ENCODE peak calls at places on chromosomes 1 and 21, in four cellular contexts. One of them, this sample, is unnamed.

GRCh38 chr1:182114627-182115023 is 53.1 kb upstream of the ZNF648 start:
- DNase-seq in transverse colon: no peak
- DNase-seq in astrocyte of the spinal cord: no peak
- DNase-seq in tibial nerve: no peak
- DNase-seq in this sample: no peak

GRCh38 chr1:7252411-7253117 is 467.3 kb downstream of the CAMTA1 start:
- DNase-seq in transverse colon: no peak
- DNase-seq in astrocyte of the spinal cord: no peak
- DNase-seq in tibial nerve: no peak
- DNase-seq in this sample: no peak

GRCh38 chr1:36755313-36756230 is 272.9 kb upstream of the CSF3R start:
- DNase-seq in transverse colon: no peak
- DNase-seq in astrocyte of the spinal cord: no peak
- DNase-seq in tibial nerve: no peak
- DNase-seq in this sample: no peak

GRCh38 chr1:197156692-197157091 is 10.2 kb upstream of the ASPM start:
- DNase-seq in transverse colon: no peak
- DNase-seq in astrocyte of the spinal cord: no peak
- DNase-seq in tibial nerve: no peak
- DNase-seq in this sample: no peak

GRCh38 chr1:42340093-42340492 is 5.1 kb upstream of the FOXJ3 start:
- DNase-seq in transverse colon: peak; percentile 30
- DNase-seq in astrocyte of the spinal cord: peak; percentile 24
- DNase-seq in tibial nerve: no peak
- DNase-seq in this sample: peak; percentile 21

GRCh38 chr21:20639026-20639425 is 359.2 kb upstream of the NCAM2 start:
- DNase-seq in transverse colon: no peak
- DNase-seq in astrocyte of the spinal cord: peak; percentile 15
- DNase-seq in tibial nerve: no peak
- DNase-seq in this sample: peak; percentile 16

GRCh38 chr1:44660176-44660575 is 14.1 kb downstream of the TMEM53 start:
- DNase-seq in transverse colon: peak; percentile 48
- DNase-seq in astrocyte of the spinal cord: peak; percentile 16
- DNase-seq in tibial nerve: no peak
- DNase-seq in this sample: no peak

GRCh38 chr21:45467221-45467779 is 62.3 kb downstream of the COL18A1 start:
- DNase-seq in transverse colon: no peak
- DNase-seq in astrocyte of the spinal cord: no peak
- DNase-seq in tibial nerve: no peak
- DNase-seq in this sample: no peak

GRCh38 chr1:225776294-225776693 is 1.3 kb upstream of the SRP9 start:
- DNase-seq in transverse colon: no peak
- DNase-seq in astrocyte of the spinal cord: no peak
- DNase-seq in tibial nerve: no peak
- DNase-seq in this sample: no peak

GRCh38 chr1:225777058-225777582 is 506 bp upstream of the SRP9 start:
- DNase-seq in transverse colon: peak; percentile 25
- DNase-seq in astrocyte of the spinal cord: no peak
- DNase-seq in tibial nerve: no peak
- DNase-seq in this sample: no peak

GRCh38 chr1:225778412-225778669 is 715 bp downstream of the SRP9 start:
- DNase-seq in transverse colon: no peak
- DNase-seq in astrocyte of the spinal cord: no peak
- DNase-seq in tibial nerve: no peak
- DNase-seq in this sample: no peak

GRCh38 chr1:225780134-225780533 is 2.5 kb downstream of the SRP9 start:
- DNase-seq in transverse colon: no peak
- DNase-seq in astrocyte of the spinal cord: no peak
- DNase-seq in tibial nerve: no peak
- DNase-seq in this sample: no peak

GRCh38 chr1:225777583-225778411 is at the start of gene SRP9:
- DNase-seq in transverse colon: peak; percentile 99
- DNase-seq in astrocyte of the spinal cord: peak; percentile 98
- DNase-seq in tibial nerve: peak; percentile 97
- DNase-seq in this sample: peak; percentile 97
- H3K4me3 ChIP-seq in transverse colon: peak within 1 kb of the TSS; percentile 77
- H3K4me3 ChIP-seq in astrocyte of the spinal cord: peak within 1 kb of the TSS; percentile 68
- H3K4me3 ChIP-seq in tibial nerve: peak within 1 kb of the TSS; percentile 85
- H3K4me3 ChIP-seq in this sample: peak within 1 kb of the TSS; percentile 97

GRCh38 chr21:31780944-31781343 is 49.0 kb upstream of the SCAF4 start:
- DNase-seq in transverse colon: no peak
- DNase-seq in astrocyte of the spinal cord: no peak
- DNase-seq in tibial nerve: no peak
- DNase-seq in this sample: no peak

GRCh38 chr21:31788581-31788980 is 56.7 kb upstream of the SCAF4 start:
- DNase-seq in transverse colon: no peak
- DNase-seq in astrocyte of the spinal cord: no peak
- DNase-seq in tibial nerve: no peak
- DNase-seq in this sample: no peak

GRCh38 chr21:31781737-31782136 is 49.8 kb upstream of the SCAF4 start:
- DNase-seq in transverse colon: no peak
- DNase-seq in astrocyte of the spinal cord: peak; percentile 54
- DNase-seq in tibial nerve: peak; percentile 85
- DNase-seq in this sample: peak; percentile 83

DNA sequence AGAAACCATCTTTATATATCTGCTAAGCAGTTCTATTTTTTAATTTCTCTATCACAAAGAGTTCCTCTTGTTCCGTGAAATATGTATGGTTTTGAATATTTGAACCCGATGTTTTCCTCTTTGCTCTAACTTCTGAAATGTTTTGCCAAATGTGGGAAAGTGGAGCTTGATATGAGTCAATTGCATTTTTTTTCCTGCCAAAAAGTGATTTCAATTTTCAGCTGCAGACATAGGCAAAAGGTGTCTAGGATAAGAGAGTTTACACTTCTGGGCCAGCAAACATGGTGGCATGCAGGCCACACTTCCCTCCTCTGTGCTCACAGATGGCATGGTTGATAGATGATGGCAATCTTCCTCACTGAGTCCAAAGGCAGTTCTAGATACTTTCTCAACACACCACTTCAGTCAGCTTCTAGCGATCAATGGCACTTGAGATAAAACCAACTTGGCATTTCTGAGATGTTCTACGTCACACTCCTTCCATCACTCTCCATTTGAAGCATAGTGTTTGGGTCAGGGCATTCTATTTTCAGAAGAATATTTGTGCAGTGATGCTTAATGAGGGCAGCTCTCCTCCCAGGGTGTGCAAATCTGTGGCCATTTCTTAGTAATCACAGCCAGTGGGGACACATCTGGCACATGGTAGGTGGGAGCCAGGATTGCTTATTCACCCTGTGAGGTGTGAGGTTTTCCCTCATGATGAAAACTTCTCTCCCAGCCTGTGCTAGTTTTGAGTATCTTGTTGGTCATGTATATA is 54.4 kb upstream of the SCAF4 start:
- DNase-seq in transverse colon: no peak
- DNase-seq in astrocyte of the spinal cord: no peak
- DNase-seq in tibial nerve: no peak
- DNase-seq in this sample: no peak
- TF ChIP-seq CTCF in transverse colon: no peak
- TF ChIP-seq CTCF in astrocyte of the spinal cord: no peak
- TF ChIP-seq CTCF in tibial nerve: no peak
- TF ChIP-seq CTCF in this sample: no peak

DNA sequence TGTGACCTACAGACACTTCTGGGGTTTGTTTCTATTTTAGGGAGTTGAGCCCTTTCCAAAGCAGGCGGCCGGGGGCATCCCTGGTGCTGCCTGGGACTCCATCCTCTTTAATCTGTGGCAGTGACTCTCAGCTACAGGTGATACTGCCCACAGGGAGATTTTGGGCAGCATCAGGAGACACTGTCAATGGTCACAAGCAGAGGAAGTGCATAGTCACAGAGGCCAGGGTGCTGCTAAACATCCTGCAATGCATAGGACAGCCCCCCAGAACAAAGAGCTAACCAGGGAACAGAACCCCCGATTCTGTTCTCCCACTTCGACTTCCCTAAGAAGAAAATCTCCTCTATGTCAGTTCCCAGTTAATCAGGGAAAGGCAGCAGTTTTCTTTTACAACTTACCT is 66.2 kb downstream of the TEX35 start:
- DNase-seq in transverse colon: no peak
- DNase-seq in astrocyte of the spinal cord: no peak
- DNase-seq in tibial nerve: no peak
- DNase-seq in this sample: no peak
- H3K4me3 ChIP-seq in transverse colon: no peak overlapping the region
- H3K4me3 ChIP-seq in astrocyte of the spinal cord: no peak overlapping the region
- H3K4me3 ChIP-seq in tibial nerve: no peak overlapping the region
- H3K4me3 ChIP-seq in this sample: no peak overlapping the region

GRCh38 chr1:38014171-38014570 is 1.6 kb downstream of the UTP11 start:
- DNase-seq in transverse colon: no peak
- DNase-seq in astrocyte of the spinal cord: no peak
- DNase-seq in tibial nerve: no peak
- DNase-seq in this sample: no peak
- TF ChIP-seq CTCF in transverse colon: no peak
- TF ChIP-seq CTCF in astrocyte of the spinal cord: no peak
- TF ChIP-seq CTCF in tibial nerve: no peak
- TF ChIP-seq CTCF in this sample: peak; percentile 29

DNA sequence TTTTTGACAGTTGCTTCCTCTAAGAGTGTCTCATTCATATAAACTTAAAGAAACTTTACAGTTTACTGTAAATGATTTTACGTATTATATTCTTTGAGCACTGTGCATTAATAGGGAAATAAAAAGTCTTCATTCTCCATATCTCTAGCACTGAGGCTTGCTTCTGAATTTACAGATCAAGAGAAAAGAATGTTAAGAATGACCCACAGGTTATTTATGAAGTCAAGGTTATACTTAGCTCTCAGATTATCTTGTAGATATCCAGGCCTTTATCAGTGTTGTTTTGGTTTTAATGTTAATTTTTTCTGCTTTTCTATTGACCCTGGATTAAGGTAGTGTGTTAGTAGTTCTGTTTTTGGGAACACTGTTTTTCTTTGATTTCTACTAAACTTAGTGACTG is 91.4 kb downstream of the GPR161 start:
- DNase-seq in transverse colon: no peak
- DNase-seq in astrocyte of the spinal cord: no peak
- DNase-seq in tibial nerve: no peak
- DNase-seq in this sample: no peak
- H3K4me3 ChIP-seq in transverse colon: no peak overlapping the region
- H3K4me3 ChIP-seq in astrocyte of the spinal cord: no peak overlapping the region
- H3K4me3 ChIP-seq in tibial nerve: no peak overlapping the region
- H3K4me3 ChIP-seq in this sample: no peak overlapping the region

GRCh38 chr1:101314244-101314643 is 77.4 kb downstream of the S1PR1 start:
- DNase-seq in transverse colon: no peak
- DNase-seq in astrocyte of the spinal cord: peak; percentile 25
- DNase-seq in tibial nerve: no peak
- DNase-seq in this sample: peak; percentile 76

GRCh38 chr1:101312192-101312591 is 75.4 kb downstream of the S1PR1 start:
- DNase-seq in transverse colon: no peak
- DNase-seq in astrocyte of the spinal cord: no peak
- DNase-seq in tibial nerve: no peak
- DNase-seq in this sample: no peak

GRCh38 chr1:101316276-101316675 is 79.5 kb downstream of the S1PR1 start:
- DNase-seq in transverse colon: no peak
- DNase-seq in astrocyte of the spinal cord: no peak
- DNase-seq in tibial nerve: no peak
- DNase-seq in this sample: no peak

GRCh38 chr1:101316801-101317200 is 80.0 kb downstream of the S1PR1 start:
- DNase-seq in transverse colon: no peak
- DNase-seq in astrocyte of the spinal cord: no peak
- DNase-seq in tibial nerve: no peak
- DNase-seq in this sample: no peak

DNA sequence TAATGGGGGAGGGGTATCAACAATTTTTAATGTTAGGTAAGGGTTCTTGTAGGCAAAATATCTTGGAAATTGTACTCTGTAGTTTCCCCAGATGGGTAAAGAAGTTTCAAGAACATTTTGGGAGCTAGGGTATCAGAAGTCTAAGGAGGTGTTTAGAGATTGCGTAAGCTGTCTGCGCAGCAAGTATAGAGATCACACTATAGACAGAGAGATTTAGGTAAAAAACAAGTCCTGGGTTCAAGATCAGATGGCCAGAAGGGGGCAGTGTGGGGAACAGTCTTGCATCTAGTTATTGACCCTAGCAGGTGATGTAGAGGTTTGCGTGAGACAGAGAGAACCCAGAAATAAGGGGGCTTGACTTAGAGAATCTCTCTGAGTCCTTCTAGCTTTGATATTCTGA is 80.8 kb downstream of the S1PR1 start:
- DNase-seq in transverse colon: no peak
- DNase-seq in astrocyte of the spinal cord: no peak
- DNase-seq in tibial nerve: no peak
- DNase-seq in this sample: no peak
- TF ChIP-seq CTCF in transverse colon: no peak
- TF ChIP-seq CTCF in astrocyte of the spinal cord: no peak
- TF ChIP-seq CTCF in tibial nerve: no peak
- TF ChIP-seq CTCF in this sample: no peak

DNA sequence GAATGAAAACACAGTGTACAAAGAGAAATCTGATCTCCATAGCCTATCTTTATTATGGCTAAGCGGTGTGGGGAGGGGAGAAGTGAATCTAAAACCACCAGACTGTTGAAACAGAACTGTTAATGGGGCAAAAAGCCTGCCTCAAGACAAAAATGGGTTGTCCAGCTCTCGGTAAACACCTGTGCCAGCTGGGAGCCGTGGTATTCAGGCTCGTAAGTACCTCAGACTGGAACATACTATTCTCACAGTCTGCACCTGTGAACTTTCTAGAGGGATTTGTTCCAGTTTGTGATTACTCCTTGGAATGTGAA is 42.7 kb upstream of the ATP1A1 start:
- DNase-seq in transverse colon: no peak
- DNase-seq in astrocyte of the spinal cord: no peak
- DNase-seq in tibial nerve: no peak
- DNase-seq in this sample: no peak
- H3K4me3 ChIP-seq in transverse colon: no peak overlapping the region
- H3K4me3 ChIP-seq in astrocyte of the spinal cord: no peak overlapping the region
- H3K4me3 ChIP-seq in tibial nerve: no peak overlapping the region
- H3K4me3 ChIP-seq in this sample: no peak overlapping the region

DNA sequence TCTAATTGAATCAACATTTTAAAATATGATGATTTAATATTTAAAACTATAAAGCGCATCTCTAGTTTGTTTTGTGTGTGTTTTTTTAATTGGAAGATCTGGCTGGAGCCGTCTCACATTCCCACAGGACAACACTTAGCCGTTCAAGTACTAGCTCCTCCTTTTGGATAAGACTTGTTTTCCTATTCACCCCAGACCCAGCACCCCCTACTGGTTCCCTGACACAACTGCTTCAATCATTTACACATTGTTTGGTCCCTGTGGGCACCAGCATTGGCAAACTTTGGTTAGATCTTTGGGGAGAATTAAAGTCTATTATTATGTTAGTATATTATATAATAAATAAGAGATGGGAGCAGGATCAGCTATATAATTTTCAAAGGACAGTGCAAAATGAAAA is 34.5 kb downstream of the TYW3 start:
- DNase-seq in transverse colon: no peak
- DNase-seq in astrocyte of the spinal cord: no peak
- DNase-seq in tibial nerve: no peak
- DNase-seq in this sample: peak; percentile 55
- TF ChIP-seq CTCF in transverse colon: no peak
- TF ChIP-seq CTCF in astrocyte of the spinal cord: no peak
- TF ChIP-seq CTCF in tibial nerve: no peak
- TF ChIP-seq CTCF in this sample: peak; percentile 46

GRCh38 chr1:247156787-247157232 is 15.0 kb downstream of the ZNF124 start:
- DNase-seq in transverse colon: no peak
- DNase-seq in astrocyte of the spinal cord: peak; percentile 5
- DNase-seq in tibial nerve: no peak
- DNase-seq in this sample: peak; percentile 18
- H3K4me3 ChIP-seq in transverse colon: no peak overlapping the region
- H3K4me3 ChIP-seq in astrocyte of the spinal cord: no peak overlapping the region
- H3K4me3 ChIP-seq in tibial nerve: no peak overlapping the region
- H3K4me3 ChIP-seq in this sample: no peak overlapping the region